ENCODE peak calls at places on chromosomes 7 and 10, in six cellular contexts. One of them, this sample, is unnamed.

GRCh38 chr7:108263364-108263951 is 133.3 kb upstream of the LAMB4 start:
- DNase-seq in cardiac muscle cell: no peak
- DNase-seq in WTC11: no peak
- DNase-seq in cardiac fibroblast: no peak
- DNase-seq in kidney epithelial cell: no peak
- DNase-seq in fibroblast of pulmonary artery: no peak
- DNase-seq in this sample: no peak

GRCh38 chr10:5013385-5013784 is 9.7 kb upstream of the AKR1C2 start:
- DNase-seq in cardiac muscle cell: no peak
- DNase-seq in WTC11: no peak
- DNase-seq in cardiac fibroblast: no peak
- DNase-seq in kidney epithelial cell: no peak
- DNase-seq in fibroblast of pulmonary artery: no peak
- DNase-seq in this sample: no peak

GRCh38 chr7:142745091-142745635 is 4.1 kb upstream of the PRSS1 start:
- DNase-seq in cardiac muscle cell: no peak
- DNase-seq in WTC11: no peak
- DNase-seq in cardiac fibroblast: peak
- DNase-seq in kidney epithelial cell: no peak
- DNase-seq in fibroblast of pulmonary artery: no peak
- DNase-seq in this sample: no peak

GRCh38 chr10:24419067-24419466 is 210.1 kb downstream of the KIAA1217 start:
- DNase-seq in cardiac muscle cell: no peak
- DNase-seq in WTC11: no peak
- DNase-seq in cardiac fibroblast: no peak
- DNase-seq in kidney epithelial cell: no peak
- DNase-seq in fibroblast of pulmonary artery: no peak
- DNase-seq in this sample: no peak

GRCh38 chr7:158401295-158401694 is 186.3 kb downstream of the PTPRN2 start:
- DNase-seq in cardiac muscle cell: no peak
- DNase-seq in WTC11: no peak
- DNase-seq in cardiac fibroblast: no peak
- DNase-seq in kidney epithelial cell: no peak
- DNase-seq in fibroblast of pulmonary artery: no peak
- DNase-seq in this sample: no peak

GRCh38 chr10:49220031-49220430 is 31.8 kb upstream of the TMEM273 start:
- DNase-seq in cardiac muscle cell: no peak
- DNase-seq in WTC11: no peak
- DNase-seq in cardiac fibroblast: peak
- DNase-seq in kidney epithelial cell: no peak
- DNase-seq in fibroblast of pulmonary artery: no peak
- DNase-seq in this sample: no peak

GRCh38 chr7:41143074-41143473 is 559.8 kb downstream of the INHBA start:
- DNase-seq in cardiac muscle cell: no peak
- DNase-seq in WTC11: no peak
- DNase-seq in cardiac fibroblast: no peak
- DNase-seq in kidney epithelial cell: no peak
- DNase-seq in fibroblast of pulmonary artery: no peak
- DNase-seq in this sample: no peak

GRCh38 chr10:120456626-120457430 is at the start of gene PLPP4:
- DNase-seq in cardiac muscle cell: peak
- DNase-seq in WTC11: peak
- DNase-seq in cardiac fibroblast: no peak
- DNase-seq in kidney epithelial cell: no peak
- DNase-seq in fibroblast of pulmonary artery: peak
- DNase-seq in this sample: no peak

GRCh38 chr10:8280946-8281345 is 226.5 kb downstream of the GATA3 start:
- DNase-seq in cardiac muscle cell: no peak
- DNase-seq in WTC11: no peak
- DNase-seq in cardiac fibroblast: no peak
- DNase-seq in kidney epithelial cell: no peak
- DNase-seq in fibroblast of pulmonary artery: no peak
- DNase-seq in this sample: no peak

GRCh38 chr10:17006631-17007161 is 122.9 kb downstream of the CUBN start:
- DNase-seq in cardiac muscle cell: no peak
- DNase-seq in WTC11: no peak
- DNase-seq in cardiac fibroblast: peak
- DNase-seq in kidney epithelial cell: no peak
- DNase-seq in fibroblast of pulmonary artery: peak
- DNase-seq in this sample: no peak

GRCh38 chr7:99525713-99526440 is 21.4 kb downstream of the ZKSCAN5 start:
- DNase-seq in cardiac muscle cell: peak
- DNase-seq in WTC11: peak
- DNase-seq in cardiac fibroblast: peak
- DNase-seq in kidney epithelial cell: no peak
- DNase-seq in fibroblast of pulmonary artery: peak
- DNase-seq in this sample: no peak
- TF ChIP-seq CTCF in cardiac muscle cell: peak
- TF ChIP-seq CTCF in WTC11: no peak
- TF ChIP-seq CTCF in cardiac fibroblast: no peak
- TF ChIP-seq CTCF in kidney epithelial cell: no peak
- TF ChIP-seq CTCF in fibroblast of pulmonary artery: peak
- TF ChIP-seq CTCF in this sample: peak

DNA sequence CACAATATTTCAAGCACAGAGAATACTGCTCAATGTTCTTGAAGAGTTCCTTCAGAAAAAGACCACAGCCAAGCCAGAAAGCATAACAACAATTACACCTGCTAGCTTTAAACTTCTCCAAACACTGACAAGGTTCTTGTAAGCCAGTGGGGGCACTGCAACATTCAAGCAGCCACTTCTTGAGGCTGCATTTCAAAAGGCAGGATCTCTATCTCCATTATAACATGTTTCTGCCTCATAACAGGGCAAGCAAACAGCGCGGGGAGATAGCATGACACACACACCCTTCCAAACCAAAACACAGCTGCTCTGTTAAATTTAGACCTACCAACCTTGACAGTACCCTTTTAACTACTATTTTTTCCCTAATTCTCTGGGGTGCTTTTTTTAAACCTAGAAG is 30.8 kb downstream of the CHCHD3 start:
- DNase-seq in cardiac muscle cell: peak
- DNase-seq in WTC11: no peak
- DNase-seq in cardiac fibroblast: peak
- DNase-seq in kidney epithelial cell: no peak
- DNase-seq in fibroblast of pulmonary artery: peak
- DNase-seq in this sample: no peak
- TF ChIP-seq CTCF in cardiac muscle cell: peak
- TF ChIP-seq CTCF in WTC11: no peak
- TF ChIP-seq CTCF in cardiac fibroblast: peak
- TF ChIP-seq CTCF in kidney epithelial cell: peak
- TF ChIP-seq CTCF in fibroblast of pulmonary artery: peak
- TF ChIP-seq CTCF in this sample: peak

GRCh38 chr10:99538287-99538917 is 5.7 kb downstream of the NKX2-3 start:
- DNase-seq in cardiac muscle cell: no peak
- DNase-seq in WTC11: no peak
- DNase-seq in cardiac fibroblast: no peak
- DNase-seq in kidney epithelial cell: no peak
- DNase-seq in fibroblast of pulmonary artery: no peak
- DNase-seq in this sample: no peak

GRCh38 chr10:99534939-99535763 is 2.4 kb downstream of the NKX2-3 start:
- DNase-seq in cardiac muscle cell: peak
- DNase-seq in WTC11: peak
- DNase-seq in cardiac fibroblast: no peak
- DNase-seq in kidney epithelial cell: no peak
- DNase-seq in fibroblast of pulmonary artery: peak
- DNase-seq in this sample: no peak

GRCh38 chr10:99535764-99536399 is 3.1 kb downstream of the NKX2-3 start:
- DNase-seq in cardiac muscle cell: no peak
- DNase-seq in WTC11: peak
- DNase-seq in cardiac fibroblast: no peak
- DNase-seq in kidney epithelial cell: no peak
- DNase-seq in fibroblast of pulmonary artery: no peak
- DNase-seq in this sample: no peak

GRCh38 chr10:99537381-99538286 is 4.9 kb downstream of the NKX2-3 start:
- DNase-seq in cardiac muscle cell: no peak
- DNase-seq in WTC11: peak
- DNase-seq in cardiac fibroblast: no peak
- DNase-seq in kidney epithelial cell: no peak
- DNase-seq in fibroblast of pulmonary artery: no peak
- DNase-seq in this sample: no peak

DNA sequence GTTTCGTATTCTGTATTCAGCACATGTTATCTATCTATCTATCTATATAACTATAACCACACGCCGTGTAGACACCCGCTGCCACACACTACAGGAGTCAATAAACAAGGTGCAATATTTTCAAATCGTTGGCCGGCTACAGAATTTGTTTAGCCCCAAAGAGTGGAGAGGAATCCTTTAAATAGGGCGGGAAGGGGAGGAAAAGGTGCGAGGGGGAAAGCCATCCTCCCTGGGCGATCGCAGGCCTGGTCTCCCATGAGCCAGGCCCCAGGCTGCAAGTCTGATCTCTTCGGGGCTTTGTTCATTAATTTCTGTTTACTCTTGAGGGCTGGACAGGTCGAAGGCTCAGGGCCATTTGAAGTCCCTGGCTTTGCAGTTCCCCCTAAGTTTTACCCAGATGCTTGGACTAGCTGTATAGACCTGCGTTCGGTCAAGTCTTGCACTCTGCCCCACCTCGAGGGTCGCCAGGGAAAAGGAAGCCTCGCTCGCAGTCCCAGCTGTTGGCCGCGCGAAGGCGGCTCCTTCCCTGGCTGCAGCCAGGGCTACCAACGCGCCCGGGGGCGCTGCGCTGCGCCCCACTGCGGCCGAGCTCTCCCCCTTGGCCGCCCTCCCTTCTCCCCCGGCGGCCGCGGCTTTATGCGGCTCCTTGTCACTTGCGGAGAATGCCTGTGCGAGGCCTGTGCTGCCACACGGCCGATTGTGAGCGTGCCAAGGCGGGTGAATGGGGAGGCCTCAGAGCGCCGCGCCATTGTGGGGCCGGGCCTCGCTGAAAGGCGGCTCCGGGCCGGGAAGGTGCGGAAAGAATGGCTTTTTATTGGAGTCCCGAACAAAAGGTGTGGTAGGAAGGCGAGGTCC is 3.9 kb downstream of the NKX2-3 start:
- DNase-seq in cardiac muscle cell: peak
- DNase-seq in WTC11: peak
- DNase-seq in cardiac fibroblast: no peak
- DNase-seq in kidney epithelial cell: no peak
- DNase-seq in fibroblast of pulmonary artery: no peak
- DNase-seq in this sample: no peak
- TF ChIP-seq CTCF in cardiac muscle cell: no peak
- TF ChIP-seq CTCF in WTC11: no peak
- TF ChIP-seq CTCF in cardiac fibroblast: no peak
- TF ChIP-seq CTCF in kidney epithelial cell: no peak
- TF ChIP-seq CTCF in fibroblast of pulmonary artery: no peak
- TF ChIP-seq CTCF in this sample: no peak

DNA sequence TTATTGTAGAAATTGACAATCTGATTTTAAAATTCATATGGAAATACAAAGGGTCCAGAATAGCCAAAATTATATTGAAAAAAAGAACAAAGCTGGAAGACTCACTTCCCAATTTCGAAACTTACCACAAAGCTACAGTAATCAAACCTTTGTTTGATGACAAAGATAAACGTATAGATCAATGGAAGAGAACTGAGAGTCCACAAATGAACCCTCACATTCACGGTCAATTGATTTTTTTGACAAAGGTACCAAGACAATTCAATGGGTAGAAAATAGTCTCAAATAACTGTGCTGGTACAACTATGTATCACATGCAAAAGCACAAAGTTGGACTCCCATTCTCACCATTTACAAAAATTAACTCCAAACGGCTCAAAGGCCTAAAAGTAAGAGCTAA is 8.7 kb downstream of the KPNA7 start:
- DNase-seq in cardiac muscle cell: no peak
- DNase-seq in WTC11: no peak
- DNase-seq in cardiac fibroblast: no peak
- DNase-seq in kidney epithelial cell: no peak
- DNase-seq in fibroblast of pulmonary artery: no peak
- DNase-seq in this sample: no peak
- TF ChIP-seq CTCF in cardiac muscle cell: no peak
- TF ChIP-seq CTCF in WTC11: no peak
- TF ChIP-seq CTCF in cardiac fibroblast: no peak
- TF ChIP-seq CTCF in kidney epithelial cell: no peak
- TF ChIP-seq CTCF in fibroblast of pulmonary artery: no peak
- TF ChIP-seq CTCF in this sample: no peak

GRCh38 chr7:33128990-33129805 is at the start of gene BBS9:
- DNase-seq in cardiac muscle cell: peak
- DNase-seq in WTC11: peak
- DNase-seq in cardiac fibroblast: peak
- DNase-seq in kidney epithelial cell: peak
- DNase-seq in fibroblast of pulmonary artery: peak
- DNase-seq in this sample: peak
- TF ChIP-seq CTCF in cardiac muscle cell: no peak
- TF ChIP-seq CTCF in WTC11: no peak
- TF ChIP-seq CTCF in cardiac fibroblast: no peak
- TF ChIP-seq CTCF in kidney epithelial cell: no peak
- TF ChIP-seq CTCF in fibroblast of pulmonary artery: no peak
- TF ChIP-seq CTCF in this sample: no peak

This sample was measured in D721Med.